ENCODE peak calls at places on chromosomes 7 and 10, in eight cellular contexts. M is HCEC 1CT; R is left colon; K is amniotic stem cell; Y is stimulated activated CD4-positive, alpha-beta T cell treated with anti-CD3 and anti-CD28 coated beads, Interleukin-4, amount 100 ng/mL, for 48 hours; Q is effector memory CD4-positive, alpha-beta T cell; A is ureter; Z is stomach. L is an unnamed sample.

GRCh38 chr10:11881477-11882417 is 58.6 kb downstream of the PROSER2 start:
- DNase-seq in Z (no peak), Q (no peak), R (no peak), M (no peak), K (no peak), Y (no peak), A (no peak), L (no peak)

GRCh38 chr7:128404826-128405344 is 4.9 kb downstream of the IMPDH1 start:
- DNase-seq in A (no peak), Y (no peak), Z (no peak), M (no peak), R (no peak), Q (no peak), K (no peak), L (no peak)

GRCh38 chr7:47915066-47915976 is 32.9 kb downstream of the PKD1L1 start:
- DNase-seq in A (no peak), R (no peak), M (no peak), Z (no peak), Q (no peak), K (no peak), Y (no peak), L (no peak)

GRCh38 chr7:18109762-18110161 is 82.1 kb upstream of the PRPS1L1 start:
- DNase-seq in R (no peak), A (no peak), Y (no peak), Q (no peak), M (peak; percentile 62), K (no peak), Z (no peak), L (no peak)

GRCh38 chr10:43361532-43362190 is 9.8 kb upstream of the FXYD4 start:
- DNase-seq in K (no peak), Z (no peak), Y (no peak), M (no peak), R (no peak), A (no peak), Q (no peak), L (no peak)

GRCh38 chr7:83270407-83270806 is 107.7 kb upstream of the PCLO start:
- DNase-seq in Z (no peak), A (no peak), R (no peak), M (no peak), Q (no peak), K (no peak), Y (no peak), L (no peak)

GRCh38 chr10:79385392-79385795 is 38.1 kb downstream of the PPIF start:
- DNase-seq in K (no peak), M (no peak), Y (no peak), Q (no peak), R (no peak), Z (no peak), A (peak; percentile 41), L (peak; percentile 6)

GRCh38 chr7:121334376-121334775 is 5.6 kb downstream of the WNT16 start:
- DNase-seq in A (no peak), Y (no peak), M (no peak), K (no peak), R (no peak), Z (no peak), Q (no peak), L (no peak)

GRCh38 chr7:142089035-142089434 is 22.5 kb upstream of the MGAM2 start:
- DNase-seq in Z (no peak), Y (no peak), A (no peak), K (no peak), M (no peak), R (no peak), Q (no peak), L (no peak)

GRCh38 chr10:110918269-110918632 is 729 bp downstream of the BBIP1 start:
- DNase-seq in R (peak; percentile 97), M (peak; percentile 97), Q (peak; percentile 80), K (peak; percentile 90), Y (no peak), A (peak; percentile 97), Z (peak; percentile 97), L (peak; percentile 66)

GRCh38 chr10:97129666-97130065 is 56.1 kb downstream of the SLIT1 start:
- DNase-seq in K (no peak), Z (no peak), A (no peak), R (no peak), Q (no peak), M (no peak), Y (no peak), L (no peak)

GRCh38 chr10:77319557-77319956 is 318.1 kb downstream of the KCNMA1 start:
- DNase-seq in R (no peak), K (no peak), M (peak; percentile 47), Q (no peak), A (no peak), Z (no peak), Y (no peak), L (no peak)

GRCh38 chr10:89861584-89862287 is 160.3 kb downstream of the KIF20B start:
- DNase-seq in A (no peak), Y (no peak), K (no peak), Q (no peak), M (peak; percentile 71), Z (no peak), R (no peak), L (no peak)

GRCh38 chr10:97355571-97355975 is 21.0 kb upstream of the FRAT2 start:
- DNase-seq in M (no peak), A (no peak), K (no peak), R (no peak), Y (no peak), Z (peak; percentile 43), Q (no peak), L (peak; percentile 53)

GRCh38 chr10:103554488-103555320 is 61.2 kb downstream of the NEURL1 start:
- DNase-seq in Q (no peak), K (peak; percentile 59), Z (peak; percentile 31), A (peak; percentile 65), M (peak; percentile 44), Y (no peak), R (peak; percentile 72), L (peak; percentile 55)

GRCh38 chr7:159027803-159028455 is 116.7 kb downstream of the VIPR2 start:
- DNase-seq in Z (peak; percentile 64), M (no peak), Q (no peak), R (peak; percentile 53), A (peak; percentile 71), Y (no peak), K (no peak), L (no peak)

GRCh38 chr10:84589526-84590205 is 261.3 kb downstream of the CCSER2 start:
- DNase-seq in R (no peak), K (no peak), Y (no peak), Q (no peak), M (no peak), A (no peak), Z (no peak), L (no peak)

GRCh38 chr7:474605-475424 is 44.8 kb downstream of the PDGFA start:
- DNase-seq in Z (no peak), R (peak; percentile 12), Y (no peak), Q (no peak), M (no peak), K (no peak), A (no peak), L (no peak)

GRCh38 chr7:24304494-24305095 is 20.6 kb downstream of the NPY start:
- DNase-seq in K (no peak), Y (no peak), R (no peak), M (no peak), Z (no peak), A (no peak), Q (no peak), L (no peak)

GRCh38 chr10:43231523-43232078 is 35.3 kb downstream of the RASGEF1A start:
- DNase-seq in K (no peak), Z (no peak), A (peak; percentile 42), Y (no peak), Q (no peak), M (no peak), R (peak; percentile 24), L (no peak)

GRCh38 chr10:132571565-132572544 is 34.3 kb downstream of the INPP5A start:
- DNase-seq in Q (peak; percentile 30), Z (peak; percentile 66), R (peak; percentile 70), K (peak; percentile 65), Y (peak; percentile 24), M (peak; percentile 70), A (peak; percentile 74), L (no peak)

GRCh38 chr10:73644015-73644743 is 2.9 kb upstream of the MYOZ1 start:
- DNase-seq in M (peak; percentile 67), Z (peak; percentile 68), R (peak; percentile 45), Y (no peak), A (peak; percentile 66), Q (peak; percentile 24), K (peak; percentile 45), L (peak; percentile 73)

GRCh38 chr10:22821501-22821900 is 106.4 kb upstream of the ARMC3 start:
- DNase-seq in A (no peak), K (no peak), M (peak; percentile 72), Q (no peak), Y (no peak), R (no peak), Z (no peak), L (no peak)

GRCh38 chr10:61447127-61447526 is 6.1 kb downstream of the TMEM26 start:
- DNase-seq in Z (no peak), M (no peak), R (no peak), Y (no peak), K (no peak), A (no peak), Q (no peak), L (no peak)

GRCh38 chr7:151590801-151591771 is 71.4 kb upstream of the RHEB start:
- DNase-seq in M (no peak), A (no peak), R (no peak), Z (no peak), K (no peak), Q (no peak), Y (no peak), L (no peak)

GRCh38 chr7:31095286-31096197 is 43.4 kb downstream of the ADCYAP1R1 start:
- DNase-seq in R (no peak), M (no peak), Y (no peak), Z (peak; percentile 11), Q (no peak), A (no peak), K (no peak), L (no peak)

GRCh38 chr7:158959954-158960353 is 103.6 kb downstream of the DYNC2I1 start:
- DNase-seq in M (no peak), K (no peak), Z (no peak), R (no peak), Q (no peak), A (no peak), Y (no peak), L (no peak)

GRCh38 chr7:34281260-34281659 is 375.9 kb downstream of the BMPER start:
- DNase-seq in Q (no peak), Z (no peak), Y (no peak), K (no peak), M (no peak), A (no peak), R (no peak), L (no peak)

GRCh38 chr7:50534690-50535290 is 30.4 kb downstream of the DDC start:
- DNase-seq in Q (no peak), Z (no peak), M (peak; percentile 98), Y (no peak), R (no peak), K (peak; percentile 92), A (no peak), L (no peak)

GRCh38 chr7:77797734-77798393 is 370 bp downstream of the TMEM60 start:
- DNase-seq in K (no peak), Q (no peak), Z (peak; percentile 39), A (peak; percentile 52), M (peak; percentile 32), Y (no peak), R (no peak), L (no peak)

GRCh38 chr7:141333459-141333858 is 217.8 kb upstream of the AGK start:
- DNase-seq in Q (no peak), Y (no peak), Z (no peak), A (no peak), K (no peak), R (no peak), M (no peak), L (no peak)

GRCh38 chr7:159141159-159141558 is 3.5 kb downstream of the VIPR2 start:
- DNase-seq in Q (no peak), A (peak; percentile 36), M (no peak), Y (no peak), Z (peak; percentile 13), K (no peak), R (no peak), L (no peak)

GRCh38 chr7:16727736-16728135 is 25.8 kb upstream of the TSPAN13 start:
- DNase-seq in A (no peak), K (no peak), Q (no peak), M (no peak), Z (no peak), R (no peak), Y (no peak), L (no peak)

GRCh38 chr7:2105917-2106316 is 126.8 kb downstream of the MAD1L1 start:
- DNase-seq in M (no peak), R (no peak), A (no peak), Q (no peak), K (no peak), Y (no peak), Z (no peak), L (peak; percentile 52)

L was measured in frontal cortex.